ENCODE peak calls at places on chromosomes 4 and X, in ten cellular contexts. W is NAMALWA; N is NCI-H1105; G is aorta; V is NCI-H1092 treated with DMSO at 0.1 percent for 48 hours; H is activated naive CD8-positive, alpha-beta T cell treated with anti-CD3 and anti-CD28 coated beads, Interleukin-2, amount 50 U/mL, for 16 hours; S is iris pigment epithelial cell; C is HT-29; L is mesothelial cell of epicardium; R is stimulated activated CD4-positive, alpha-beta T cell treated with anti-CD3 and anti-CD28 coated beads, TNF-alpha, amount 100 ng/mL, for 1 hour. B is an unnamed sample.
A peak's percentile ranks its signal among the peaks of the same experiment; 100 is the strongest.

GRCh38 chr4:184061582-184061981 is 156.1 kb downstream of the ENPP6 start:
- DNase-seq in S (no peak), N (no peak), V (no peak), G (no peak), H (no peak), W (no peak), R (no peak), L (no peak), C (no peak), B (no peak)

GRCh38 chrX:115562492-115562872 is 1.5 kb downstream of the PLS3 start:
- DNase-seq in S (peak; percentile 54), V (no peak), L (no peak), G (no peak), N (no peak), C (peak; percentile 24), R (no peak), W (no peak), H (no peak), B (no peak)

GRCh38 chr4:140220053-140220452 is 66.1 kb upstream of the MAML3 start:
- DNase-seq in N (no peak), L (no peak), W (no peak), G (no peak), R (no peak), V (no peak), C (no peak), S (no peak), H (no peak), B (no peak)

GRCh38 chr4:92303621-92304027 is at the start of gene GRID2:
- DNase-seq in C (no peak), S (peak; percentile 6), L (peak; percentile 68), H (no peak), W (no peak), G (peak; percentile 72), N (no peak), V (peak; percentile 32), R (no peak), B (no peak)

GRCh38 chr4:66489783-66490452 is 819.6 kb upstream of the EPHA5 start:
- DNase-seq in C (no peak), G (no peak), V (no peak), W (no peak), L (no peak), H (no peak), S (peak; percentile 77), N (no peak), R (no peak), B (no peak)

GRCh38 chr4:2066571-2067445 is 7.7 kb downstream of the NAT8L start:
- DNase-seq in W (no peak), N (no peak), V (no peak), R (no peak), G (peak; percentile 59), S (no peak), H (no peak), L (no peak), C (peak; percentile 24), B (peak; percentile 56)

GRCh38 chr4:76689079-76689817 is 208.7 kb downstream of the SOWAHB start:
- DNase-seq in N (peak; percentile 50), S (no peak), H (no peak), R (peak; percentile 2), C (peak; percentile 59), G (peak; percentile 88), V (peak; percentile 64), W (no peak), L (peak; percentile 65), B (peak; percentile 41)

GRCh38 chr4:154332681-154333421 is 158.7 kb downstream of the DCHS2 start:
- DNase-seq in S (peak; percentile 2), N (peak; percentile 18), L (no peak), H (peak; percentile 6), G (no peak), V (no peak), C (no peak), W (no peak), R (peak; percentile 29), B (peak; percentile 31)

GRCh38 chrX:103467156-103467555 is 52.1 kb downstream of the RAB40A start:
- DNase-seq in C (no peak), W (no peak), R (no peak), V (no peak), S (peak; percentile 46), H (no peak), L (no peak), N (no peak), G (no peak), B (no peak)

GRCh38 chr4:65259251-65259650 is 411.0 kb downstream of the EPHA5 start:
- DNase-seq in W (no peak), L (no peak), N (no peak), G (no peak), R (no peak), C (no peak), H (no peak), V (no peak), S (no peak), B (no peak)

GRCh38 chr4:128570380-128570779 is 239.1 kb upstream of the JADE1 start:
- DNase-seq in G (no peak), C (no peak), N (no peak), H (no peak), S (peak; percentile 75), W (no peak), V (no peak), R (no peak), L (no peak), B (no peak)

GRCh38 chr4:5661237-5661636 is 47.1 kb downstream of the EVC2 start:
- DNase-seq in L (no peak), C (no peak), V (no peak), R (no peak), G (no peak), S (no peak), N (no peak), H (no peak), W (no peak), B (no peak)

GRCh38 chr4:76194325-76194724 is 19.3 kb downstream of the SCARB2 start:
- DNase-seq in S (peak; percentile 98), R (no peak), G (no peak), N (no peak), H (no peak), C (peak; percentile 21), W (no peak), L (no peak), V (no peak), B (no peak)

GRCh38 chr4:176335421-176335820 is 15.7 kb downstream of the SPCS3 start:
- DNase-seq in V (no peak), G (no peak), L (no peak), H (no peak), N (no peak), R (no peak), S (peak; percentile 47), W (no peak), C (no peak), B (no peak)

GRCh38 chrX:29138003-29138402 is 550.8 kb downstream of the IL1RAPL1 start:
- DNase-seq in R (no peak), W (no peak), L (no peak), C (no peak), S (no peak), V (no peak), H (no peak), N (no peak), G (no peak), B (no peak)

GRCh38 chrX:44997888-44998287 is 124.9 kb downstream of the KDM6A start:
- DNase-seq in C (no peak), R (no peak), V (no peak), W (no peak), G (no peak), N (no peak), H (no peak), L (no peak), S (no peak), B (no peak)

GRCh38 chr4:74418063-74418670 is 26.8 kb upstream of the AREG start:
- DNase-seq in G (no peak), V (no peak), L (no peak), C (peak; percentile 74), R (no peak), N (no peak), S (peak; percentile 80), H (no peak), W (no peak), B (no peak)

GRCh38 chr4:83866821-83867220 is 330.9 kb downstream of the GPAT3 start:
- DNase-seq in R (no peak), G (no peak), S (peak; percentile 21), H (no peak), N (no peak), W (no peak), C (peak; percentile 41), V (no peak), L (no peak), B (no peak)

GRCh38 chrX:47562615-47563243 is 1.7 kb downstream of the ARAF start:
- DNase-seq in S (peak; percentile 44), L (no peak), C (peak; percentile 36), G (no peak), W (peak; percentile 41), H (no peak), R (no peak), N (no peak), V (no peak), B (no peak)

GRCh38 chr4:121070696-121071639 is 1.4 kb downstream of the NDNF start:
- DNase-seq in R (no peak), W (no peak), H (no peak), S (peak; percentile 28), N (no peak), L (peak; percentile 61), V (no peak), G (peak; percentile 82), C (peak; percentile 22), B (peak; percentile 26)

GRCh38 chr4:2363056-2363719 is 55.3 kb downstream of the ZFYVE28 start:
- DNase-seq in C (peak; percentile 5), H (no peak), R (no peak), L (no peak), W (no peak), G (peak; percentile 62), N (no peak), V (no peak), S (no peak), B (no peak)

GRCh38 chrX:110310896-110311295 is 7.0 kb downstream of the AMMECR1 start:
- DNase-seq in H (no peak), N (no peak), G (no peak), R (peak; percentile 1), S (peak; percentile 9), L (no peak), W (peak; percentile 43), V (no peak), C (no peak), B (no peak)